ENCODE peak calls at places on chromosomes 6 and 20, in four cellular contexts. S, B, T and O are unnamed samples.

GRCh38 chr20:62641749-62642665 is at the start of gene SLCO4A1:
- DNase-seq in B (peak; percentile 85), S (peak; percentile 44), T (no peak), O (no peak)

GRCh38 chr20:41276317-41276751 is 41.2 kb downstream of the ZHX3 start:
- DNase-seq in B (no peak), T (no peak), S (no peak), O (peak; percentile 9)

GRCh38 chr6:11198663-11199603 is 33.5 kb downstream of the NEDD9 start:
- DNase-seq in B (peak; percentile 56), T (no peak), S (no peak), O (no peak)

GRCh38 chr6:32045811-32046449 is 7.7 kb downstream of the CYP21A2 start:
- DNase-seq in S (no peak), T (no peak), B (no peak), O (no peak)

GRCh38 chr6:35065441-35065800 is 75.7 kb downstream of the TCP11 start:
- DNase-seq in B (no peak), T (no peak), S (no peak), O (no peak)

GRCh38 chr6:111263837-111264236 is 176.5 kb downstream of the SLC16A10 start:
- DNase-seq in S (peak; percentile 85), B (no peak), T (no peak), O (no peak)

GRCh38 chr20:652611-653109 is 340 bp downstream of the SRXN1 start:
- DNase-seq in T (no peak), B (no peak), S (peak; percentile 44), O (no peak)

GRCh38 chr20:47843886-47844567 is 58.7 kb upstream of the SULF2 start:
- DNase-seq in B (no peak), T (no peak), S (no peak), O (no peak)

GRCh38 chr20:5127204-5127858 is 523 bp downstream of the CDS2 start:
- DNase-seq in B (peak; percentile 88), S (peak; percentile 56), T (peak; percentile 12), O (no peak)

GRCh38 chr6:105601541-105602174 is 198.8 kb upstream of the PREP start:
- DNase-seq in T (peak; percentile 84), B (no peak), S (peak; percentile 100), O (no peak)

GRCh38 chr6:37698264-37699137 is 818 bp upstream of the MDGA1 start:
- DNase-seq in S (peak; percentile 31), T (no peak), B (peak; percentile 80), O (peak; percentile 32)

GRCh38 chr6:54817236-54817635 is 29.3 kb upstream of the FAM83B start:
- DNase-seq in S (no peak), B (no peak), T (no peak), O (no peak)

GRCh38 chr6:65566117-65566516 is 140.9 kb downstream of the EYS start:
- DNase-seq in S (no peak), T (no peak), B (no peak), O (no peak)

GRCh38 chr6:32945106-32945761 is 4.4 kb upstream of the HLA-DMB start:
- DNase-seq in B (peak; percentile 63), S (peak; percentile 86), T (no peak), O (no peak)

GRCh38 chr6:136104556-136104955 is 145.6 kb downstream of the MTFR2 start:
- DNase-seq in S (no peak), B (no peak), T (no peak), O (no peak)

GRCh38 chr6:160085226-160085625 is 36.4 kb upstream of the SLC22A1 start:
- DNase-seq in B (no peak), S (no peak), T (no peak), O (no peak)

GRCh38 chr6:38021029-38021428 is 201.5 kb downstream of the ZFAND3 start:
- DNase-seq in T (no peak), S (no peak), B (no peak), O (no peak)

GRCh38 chr20:24950128-24950835 is 1.2 kb downstream of the CST7 start:
- DNase-seq in S (no peak), T (no peak), B (peak; percentile 54), O (no peak)

GRCh38 chr20:56516631-56517030 is 7.9 kb upstream of the FAM209A start:
- DNase-seq in B (no peak), T (no peak), S (no peak), O (peak; percentile 5)

GRCh38 chr6:150890346-150890745 is 24.8 kb downstream of the MTHFD1L start:
- DNase-seq in T (no peak), B (no peak), S (no peak), O (no peak)
- H3K27ac ChIP-seq in T (no peak overlapping the region), B (no peak overlapping the region), S (peak overlapping the region; percentile 50), O (no peak overlapping the region)

GRCh38 chr6:53544050-53544499 is 826 bp downstream of the GCLC start:
- DNase-seq in T (no peak), B (no peak), S (peak; percentile 27), O (peak; percentile 47)

GRCh38 chr6:53544500-53545308 is at the start of gene GCLC:
- DNase-seq in B (peak; percentile 91), T (peak; percentile 78), S (peak; percentile 95), O (peak; percentile 89)

GRCh38 chr6:53547166-53547814 is 2.4 kb upstream of the GCLC start:
- DNase-seq in B (no peak), T (no peak), S (no peak), O (no peak)

GRCh38 chr6:53547815-53548496 is 3.1 kb upstream of the GCLC start:
- DNase-seq in T (peak; percentile 93), S (peak; percentile 97), B (peak; percentile 96), O (peak; percentile 96)

DNA sequence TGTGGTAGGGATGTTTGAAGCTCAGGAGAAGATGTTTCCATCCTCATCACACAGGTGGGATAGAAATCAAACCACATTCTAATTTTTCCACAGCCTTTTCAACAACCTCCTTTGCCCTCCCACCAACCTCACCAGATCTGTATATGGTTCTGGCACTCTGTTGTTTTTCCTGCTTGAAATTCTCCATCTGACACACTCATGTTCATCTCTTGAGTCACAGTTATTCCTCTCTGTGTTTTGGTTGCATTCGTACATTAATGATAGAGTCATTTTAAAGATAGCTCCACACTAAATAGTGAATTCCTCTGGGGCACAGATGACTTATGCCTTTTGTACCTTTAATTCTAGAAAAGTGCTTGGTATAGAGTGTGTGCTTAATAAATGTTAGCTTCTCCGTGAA is 1.4 kb upstream of the GCLC start:
- DNase-seq in S (peak; percentile 84), T (no peak), B (no peak), O (no peak)
- H3K27ac ChIP-seq in S (peak overlapping the region; percentile 38), T (no peak overlapping the region), B (no peak overlapping the region), O (no peak overlapping the region)

GRCh38 chr6:146893690-146894089 is 294.9 kb downstream of the ADGB start:
- DNase-seq in T (no peak), S (no peak), B (no peak), O (no peak)

GRCh38 chr6:146891615-146892265 is 293.0 kb downstream of the ADGB start:
- DNase-seq in S (peak; percentile 57), B (no peak), T (no peak), O (no peak)

GRCh38 chr6:146892613-146893401 is 294.0 kb downstream of the ADGB start:
- DNase-seq in B (no peak), S (peak; percentile 92), T (no peak), O (no peak)

GRCh38 chr6:146890644-146891434 is 292.1 kb downstream of the ADGB start:
- DNase-seq in T (no peak), S (no peak), B (no peak), O (no peak)

GRCh38 chr6:146892283-146892612 is 293.5 kb downstream of the ADGB start:
- DNase-seq in T (no peak), B (no peak), S (no peak), O (no peak)
- H3K27ac ChIP-seq in T (no peak overlapping the region), B (peak overlapping the region; percentile 83), S (peak overlapping the region; percentile 89), O (no peak overlapping the region)

DNA sequence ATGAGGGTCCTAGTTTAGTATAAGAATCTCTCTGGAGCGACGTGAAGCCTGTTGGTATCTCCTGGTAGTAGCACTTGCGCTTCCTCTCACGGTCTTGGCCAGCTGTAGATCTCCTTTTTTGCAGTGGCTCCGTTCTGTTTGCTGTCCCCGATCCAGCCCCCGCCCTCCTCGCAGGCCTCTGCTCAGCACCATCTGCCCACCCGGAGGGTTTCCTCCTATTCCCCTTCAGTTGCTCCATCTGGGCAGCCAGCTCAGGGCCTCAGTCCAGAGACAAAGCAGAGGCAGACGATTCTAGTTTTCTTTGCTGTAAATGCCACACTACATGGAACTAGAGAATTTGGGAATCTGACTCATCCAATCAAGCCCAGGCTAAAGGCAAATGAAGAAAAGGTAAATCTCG is 126.6 kb downstream of the TIAM2 start:
- DNase-seq in B (no peak), S (no peak), T (no peak), O (no peak)
- H3K27ac ChIP-seq in B (no peak overlapping the region), S (no peak overlapping the region), T (peak overlapping the region; percentile 26), O (no peak overlapping the region)

GRCh38 chr20:38165966-38166706 is 1.1 kb upstream of the TGM2 start:
- DNase-seq in S (peak; percentile 35), B (no peak), T (no peak), O (no peak)

GRCh38 chr20:38164069-38164468 is 1.0 kb downstream of the TGM2 start:
- DNase-seq in B (no peak), S (no peak), T (no peak), O (no peak)

GRCh38 chr20:38165089-38165965 is at the start of gene TGM2:
- DNase-seq in S (peak; percentile 69), B (no peak), T (no peak), O (no peak)

GRCh38 chr20:38162878-38163875 is 1.9 kb downstream of the TGM2 start:
- DNase-seq in S (no peak), T (no peak), B (no peak), O (no peak)

DNA sequence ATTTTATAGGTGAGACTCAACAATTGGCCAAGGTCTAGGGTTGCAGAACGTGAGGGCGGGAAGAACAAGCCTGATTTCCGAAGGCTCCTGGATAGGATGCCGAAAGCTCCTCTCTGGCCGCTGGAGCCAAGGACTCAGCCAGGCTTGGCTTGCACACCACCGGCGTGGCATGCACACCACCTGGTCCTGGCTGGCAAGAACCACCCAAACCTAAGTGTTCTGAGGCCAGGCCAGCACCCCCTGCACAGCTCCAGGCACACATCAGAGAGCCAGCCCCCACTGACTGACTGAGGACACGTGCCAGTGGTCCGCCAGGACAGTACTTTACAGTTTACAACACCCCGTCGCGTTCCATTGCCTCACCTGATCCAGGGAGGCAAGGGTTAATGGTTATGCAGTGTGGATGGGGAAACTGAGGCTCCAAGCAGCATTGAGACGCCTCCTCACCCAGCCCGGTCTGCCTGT is 414 bp downstream of the TGM2 start:
- DNase-seq in T (no peak), S (no peak), B (no peak), O (no peak)
- H3K27ac ChIP-seq in T (peak overlapping the region; percentile 86), S (peak overlapping the region; percentile 34), B (no peak overlapping the region), O (no peak overlapping the region)

DNA sequence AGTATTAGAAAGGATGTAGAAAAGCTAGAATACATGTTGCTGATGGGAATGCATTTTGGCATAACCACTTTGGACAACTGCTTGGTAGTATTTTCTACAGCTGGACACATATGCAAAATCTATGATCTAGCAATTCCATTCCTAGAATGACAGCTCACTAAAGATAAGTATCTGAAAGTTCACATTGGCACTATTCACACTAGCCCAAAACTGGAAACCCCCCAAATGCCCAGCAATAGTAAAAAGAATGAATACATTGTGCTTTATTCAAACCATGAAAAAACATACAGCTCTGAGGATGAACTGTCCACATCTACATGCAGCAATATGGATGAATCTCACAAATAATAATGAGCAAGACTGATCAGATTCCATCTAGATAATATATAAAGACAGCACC is 79.0 kb downstream of the PPP1R3G start:
- DNase-seq in S (no peak), B (no peak), T (no peak), O (no peak)
- H3K27ac ChIP-seq in S (no peak overlapping the region), B (no peak overlapping the region), T (no peak overlapping the region), O (no peak overlapping the region)

GRCh38 chr20:63859166-63859699 is 2.1 kb upstream of the ABHD16B start:
- DNase-seq in B (no peak), S (no peak), T (no peak), O (no peak)
- H3K27ac ChIP-seq in B (no peak overlapping the region), S (no peak overlapping the region), T (no peak overlapping the region), O (peak overlapping the region; percentile 54)

GRCh38 chr20:50187403-50188051 is 3.1 kb upstream of the CEBPB start:
- DNase-seq in B (no peak), T (no peak), S (peak; percentile 59), O (no peak)
- H3K27ac ChIP-seq in B (no peak overlapping the region), T (no peak overlapping the region), S (no peak overlapping the region), O (peak overlapping the region; percentile 79)